ENCODE peak calls at places on chromosomes 16 and 17, in four cellular contexts. One of them, this sample, is unnamed.
A peak's percentile ranks its signal among the peaks of the same experiment; 100 is the strongest.

GRCh38 chr17:15398291-15398690 is 56.9 kb upstream of the TEKT3 start:
- DNase-seq in naive thymus-derived CD4-positive, alpha-beta T cell: no peak
- DNase-seq in PC-9: no peak
- DNase-seq in H1: no peak
- DNase-seq in this sample: peak; percentile 60

GRCh38 chr17:21131090-21131616 is 4.4 kb downstream of the DHRS7B start:
- DNase-seq in naive thymus-derived CD4-positive, alpha-beta T cell: no peak
- DNase-seq in PC-9: no peak
- DNase-seq in H1: no peak
- DNase-seq in this sample: no peak

GRCh38 chr17:17514993-17515920 is 19.1 kb upstream of the RASD1 start:
- DNase-seq in naive thymus-derived CD4-positive, alpha-beta T cell: no peak
- DNase-seq in PC-9: no peak
- DNase-seq in H1: peak; percentile 33
- DNase-seq in this sample: no peak

GRCh38 chr16:27769561-27770222 is 219.7 kb downstream of the KATNIP start:
- DNase-seq in naive thymus-derived CD4-positive, alpha-beta T cell: no peak
- DNase-seq in PC-9: no peak
- DNase-seq in H1: no peak
- DNase-seq in this sample: no peak

GRCh38 chr17:17237026-17237799 is at the start of gene FLCN:
- DNase-seq in naive thymus-derived CD4-positive, alpha-beta T cell: peak; percentile 86
- DNase-seq in PC-9: peak; percentile 61
- DNase-seq in H1: no peak
- DNase-seq in this sample: peak; percentile 89

GRCh38 chr17:66965801-66966528 is 1.5 kb downstream of the CACNG4 start:
- DNase-seq in naive thymus-derived CD4-positive, alpha-beta T cell: no peak
- DNase-seq in PC-9: no peak
- DNase-seq in H1: no peak
- DNase-seq in this sample: no peak

GRCh38 chr16:75064403-75065148 is 52.0 kb downstream of the LDHD start:
- DNase-seq in naive thymus-derived CD4-positive, alpha-beta T cell: no peak
- DNase-seq in PC-9: peak; percentile 91
- DNase-seq in H1: no peak
- DNase-seq in this sample: no peak

GRCh38 chr16:11901091-11901490 is 14.7 kb downstream of the GSPT1 start:
- DNase-seq in naive thymus-derived CD4-positive, alpha-beta T cell: no peak
- DNase-seq in PC-9: no peak
- DNase-seq in H1: no peak
- DNase-seq in this sample: no peak

GRCh38 chr17:35705705-35706104 is 25.7 kb upstream of the RASL10B start:
- DNase-seq in naive thymus-derived CD4-positive, alpha-beta T cell: no peak
- DNase-seq in PC-9: no peak
- DNase-seq in H1: no peak
- DNase-seq in this sample: no peak

GRCh38 chr16:81553814-81554675 is 109.4 kb downstream of the CMIP start:
- DNase-seq in naive thymus-derived CD4-positive, alpha-beta T cell: no peak
- DNase-seq in PC-9: no peak
- DNase-seq in H1: no peak
- DNase-seq in this sample: no peak

GRCh38 chr16:29804455-29805231 is 1.7 kb upstream of the MAZ start:
- DNase-seq in naive thymus-derived CD4-positive, alpha-beta T cell: no peak
- DNase-seq in PC-9: no peak
- DNase-seq in H1: no peak
- DNase-seq in this sample: peak; percentile 70

GRCh38 chr17:2064980-2065785 is 10.3 kb downstream of the HIC1 start:
- DNase-seq in naive thymus-derived CD4-positive, alpha-beta T cell: no peak
- DNase-seq in PC-9: no peak
- DNase-seq in H1: no peak
- DNase-seq in this sample: no peak

GRCh38 chr16:63617047-63617989 is 1504.5 kb downstream of the CDH11 start:
- DNase-seq in naive thymus-derived CD4-positive, alpha-beta T cell: no peak
- DNase-seq in PC-9: no peak
- DNase-seq in H1: no peak
- DNase-seq in this sample: no peak

GRCh38 chr17:40460585-40460975 is 17.3 kb downstream of the IGFBP4 start:
- DNase-seq in naive thymus-derived CD4-positive, alpha-beta T cell: no peak
- DNase-seq in PC-9: no peak
- DNase-seq in H1: no peak
- DNase-seq in this sample: no peak

GRCh38 chr17:71585540-71585939 is 535.3 kb upstream of the SOX9 start:
- DNase-seq in naive thymus-derived CD4-positive, alpha-beta T cell: no peak
- DNase-seq in PC-9: no peak
- DNase-seq in H1: no peak
- DNase-seq in this sample: no peak

GRCh38 chr16:49382916-49383315 is 9.3 kb downstream of the C16orf78 start:
- DNase-seq in naive thymus-derived CD4-positive, alpha-beta T cell: no peak
- DNase-seq in PC-9: no peak
- DNase-seq in H1: no peak
- DNase-seq in this sample: no peak

GRCh38 chr17:82927661-82928601 is 88.1 kb upstream of the ZNF750 start:
- DNase-seq in naive thymus-derived CD4-positive, alpha-beta T cell: no peak
- DNase-seq in PC-9: no peak
- DNase-seq in H1: no peak
- DNase-seq in this sample: no peak

GRCh38 chr16:7268182-7268581 is 64.5 kb upstream of the RBFOX1 start:
- DNase-seq in naive thymus-derived CD4-positive, alpha-beta T cell: no peak
- DNase-seq in PC-9: no peak
- DNase-seq in H1: peak; percentile 41
- DNase-seq in this sample: peak; percentile 60

GRCh38 chr17:39920218-39921210 is 2.1 kb upstream of the GSDMB start:
- DNase-seq in naive thymus-derived CD4-positive, alpha-beta T cell: no peak
- DNase-seq in PC-9: no peak
- DNase-seq in H1: no peak
- DNase-seq in this sample: no peak

GRCh38 chr17:48718781-48719641 is 3.3 kb downstream of the PRAC1 start:
- DNase-seq in naive thymus-derived CD4-positive, alpha-beta T cell: no peak
- DNase-seq in PC-9: no peak
- DNase-seq in H1: no peak
- DNase-seq in this sample: no peak

GRCh38 chr16:25747160-25747758 is 55.5 kb downstream of the HS3ST4 start:
- DNase-seq in naive thymus-derived CD4-positive, alpha-beta T cell: no peak
- DNase-seq in PC-9: no peak
- DNase-seq in H1: no peak
- DNase-seq in this sample: no peak

GRCh38 chr17:383771-384621 is 31.4 kb upstream of the RPH3AL start:
- DNase-seq in naive thymus-derived CD4-positive, alpha-beta T cell: no peak
- DNase-seq in PC-9: no peak
- DNase-seq in H1: no peak
- DNase-seq in this sample: no peak

GRCh38 chr17:7060165-7060890 is 16.4 kb upstream of the SLC16A11 start:
- DNase-seq in naive thymus-derived CD4-positive, alpha-beta T cell: no peak
- DNase-seq in PC-9: peak; percentile 94
- DNase-seq in H1: no peak
- DNase-seq in this sample: no peak

GRCh38 chr17:39090832-39091622 is 60.4 kb downstream of the PLXDC1 start:
- DNase-seq in naive thymus-derived CD4-positive, alpha-beta T cell: no peak
- DNase-seq in PC-9: no peak
- DNase-seq in H1: no peak
- DNase-seq in this sample: no peak

GRCh38 chr17:67244621-67245072 is 349 bp downstream of the HELZ start:
- DNase-seq in naive thymus-derived CD4-positive, alpha-beta T cell: no peak
- DNase-seq in PC-9: no peak
- DNase-seq in H1: no peak
- DNase-seq in this sample: no peak

GRCh38 chr16:66603537-66604375 is 748 bp upstream of the CMTM3 start:
- DNase-seq in naive thymus-derived CD4-positive, alpha-beta T cell: peak; percentile 42
- DNase-seq in PC-9: no peak
- DNase-seq in H1: no peak
- DNase-seq in this sample: no peak

GRCh38 chr17:71530227-71530626 is 590.6 kb upstream of the SOX9 start:
- DNase-seq in naive thymus-derived CD4-positive, alpha-beta T cell: no peak
- DNase-seq in PC-9: no peak
- DNase-seq in H1: no peak
- DNase-seq in this sample: no peak

GRCh38 chr16:78893340-78893739 is 707.2 kb downstream of the MAF start:
- DNase-seq in naive thymus-derived CD4-positive, alpha-beta T cell: no peak
- DNase-seq in PC-9: no peak
- DNase-seq in H1: no peak
- DNase-seq in this sample: no peak

GRCh38 chr17:17778308-17779014 is 58.3 kb downstream of the SREBF1 start:
- DNase-seq in naive thymus-derived CD4-positive, alpha-beta T cell: no peak
- DNase-seq in PC-9: no peak
- DNase-seq in H1: no peak
- DNase-seq in this sample: no peak

GRCh38 chr16:88691924-88692560 is 5.7 kb upstream of the SNAI3 start:
- DNase-seq in naive thymus-derived CD4-positive, alpha-beta T cell: no peak
- DNase-seq in PC-9: no peak
- DNase-seq in H1: no peak
- DNase-seq in this sample: no peak

GRCh38 chr17:8221663-8222379 is 11.4 kb upstream of the AURKB start:
- DNase-seq in naive thymus-derived CD4-positive, alpha-beta T cell: peak; percentile 89
- DNase-seq in PC-9: peak; percentile 72
- DNase-seq in H1: peak; percentile 79
- DNase-seq in this sample: peak; percentile 81

GRCh38 chr17:1201132-1201702 is 21.4 kb upstream of the ABR start:
- DNase-seq in naive thymus-derived CD4-positive, alpha-beta T cell: no peak
- DNase-seq in PC-9: no peak
- DNase-seq in H1: no peak
- DNase-seq in this sample: no peak

GRCh38 chr16:5678371-5678770 is 580.8 kb upstream of the EEF2KMT start:
- DNase-seq in naive thymus-derived CD4-positive, alpha-beta T cell: no peak
- DNase-seq in PC-9: no peak
- DNase-seq in H1: peak; percentile 17
- DNase-seq in this sample: no peak
- H3K27ac ChIP-seq in naive thymus-derived CD4-positive, alpha-beta T cell: no peak overlapping the region
- H3K27ac ChIP-seq in PC-9: no peak overlapping the region
- H3K27ac ChIP-seq in H1: no peak overlapping the region
- H3K27ac ChIP-seq in this sample: no peak overlapping the region

DNA sequence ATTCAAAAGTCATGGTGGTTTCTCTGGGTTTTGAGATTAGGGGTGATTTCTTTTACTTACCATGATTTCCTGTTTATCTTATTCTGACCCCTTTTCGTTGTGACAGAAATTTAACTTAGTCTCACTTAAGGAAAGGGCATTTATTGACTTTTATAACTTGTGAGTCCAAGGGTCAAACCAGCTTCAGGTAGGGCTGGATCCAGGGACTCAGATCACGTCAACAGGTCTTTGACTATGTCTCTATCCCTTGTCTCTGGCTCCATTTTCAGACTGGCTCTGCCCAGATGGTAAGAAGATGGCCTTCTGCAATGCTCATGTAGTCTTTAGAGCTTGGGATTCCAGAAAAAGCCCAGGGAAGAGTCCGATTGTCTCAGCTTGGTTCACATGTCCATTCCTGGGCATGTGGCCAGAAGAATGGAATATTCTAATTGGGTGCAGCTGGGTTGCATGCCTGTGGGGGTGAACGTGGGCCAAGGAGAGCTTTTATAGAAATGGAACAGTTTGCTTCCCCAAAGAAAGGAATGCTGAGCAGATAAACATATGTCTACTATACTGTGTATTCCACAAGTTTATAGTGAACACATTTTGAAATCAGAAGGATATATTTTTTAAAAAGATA is 13.4 kb downstream of the USP43 start:
- DNase-seq in naive thymus-derived CD4-positive, alpha-beta T cell: no peak
- DNase-seq in PC-9: no peak
- DNase-seq in H1: no peak
- DNase-seq in this sample: no peak
- H3K27ac ChIP-seq in naive thymus-derived CD4-positive, alpha-beta T cell: no peak overlapping the region
- H3K27ac ChIP-seq in PC-9: no peak overlapping the region
- H3K27ac ChIP-seq in H1: no peak overlapping the region
- H3K27ac ChIP-seq in this sample: no peak overlapping the region

GRCh38 chr16:2082171-2082982 is 34.6 kb downstream of the TSC2 start:
- DNase-seq in naive thymus-derived CD4-positive, alpha-beta T cell: no peak
- DNase-seq in PC-9: no peak
- DNase-seq in H1: no peak
- DNase-seq in this sample: no peak

GRCh38 chr16:2084688-2085625 is 37.2 kb downstream of the TSC2 start:
- DNase-seq in naive thymus-derived CD4-positive, alpha-beta T cell: no peak
- DNase-seq in PC-9: no peak
- DNase-seq in H1: no peak
- DNase-seq in this sample: no peak

GRCh38 chr16:2083876-2084687 is 36.3 kb downstream of the TSC2 start:
- DNase-seq in naive thymus-derived CD4-positive, alpha-beta T cell: no peak
- DNase-seq in PC-9: no peak
- DNase-seq in H1: no peak
- DNase-seq in this sample: no peak

GRCh38 chr16:2082983-2083364 is 35.2 kb downstream of the TSC2 start:
- DNase-seq in naive thymus-derived CD4-positive, alpha-beta T cell: no peak
- DNase-seq in PC-9: no peak
- DNase-seq in H1: no peak
- DNase-seq in this sample: no peak

DNA sequence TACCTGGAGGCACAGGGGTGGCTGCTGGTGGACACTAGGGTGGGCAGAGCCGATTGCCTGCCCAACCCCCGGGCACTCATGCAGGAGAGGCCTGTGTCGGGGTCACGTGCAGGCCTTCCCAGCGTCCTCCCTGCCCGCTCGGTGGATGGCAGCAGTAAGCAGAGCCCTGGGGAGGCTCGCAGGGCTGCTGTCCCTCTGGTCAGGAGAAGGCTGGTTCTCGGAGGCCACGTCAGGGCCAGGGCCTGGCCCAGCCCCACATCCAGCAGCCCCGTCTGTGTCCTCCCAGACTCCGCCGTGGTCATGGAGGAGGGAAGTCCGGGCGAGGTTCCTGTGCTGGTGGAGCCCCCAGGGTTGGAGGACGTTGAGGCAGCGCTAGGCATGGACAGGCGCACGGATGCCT is 35.6 kb downstream of the TSC2 start:
- DNase-seq in naive thymus-derived CD4-positive, alpha-beta T cell: no peak
- DNase-seq in PC-9: no peak
- DNase-seq in H1: no peak
- DNase-seq in this sample: no peak
- H3K27ac ChIP-seq in naive thymus-derived CD4-positive, alpha-beta T cell: no peak overlapping the region
- H3K27ac ChIP-seq in PC-9: no peak overlapping the region
- H3K27ac ChIP-seq in H1: no peak overlapping the region
- H3K27ac ChIP-seq in this sample: no peak overlapping the region

GRCh38 chr17:50272246-50272645 is 2.0 kb upstream of the TMEM92 start:
- DNase-seq in naive thymus-derived CD4-positive, alpha-beta T cell: no peak
- DNase-seq in PC-9: no peak
- DNase-seq in H1: no peak
- DNase-seq in this sample: no peak

GRCh38 chr17:50272711-50273653 is 1.3 kb upstream of the TMEM92 start:
- DNase-seq in naive thymus-derived CD4-positive, alpha-beta T cell: peak; percentile 60
- DNase-seq in PC-9: no peak
- DNase-seq in H1: no peak
- DNase-seq in this sample: no peak

GRCh38 chr17:50274142-50274944 is at the start of gene TMEM92:
- DNase-seq in naive thymus-derived CD4-positive, alpha-beta T cell: no peak
- DNase-seq in PC-9: peak; percentile 71
- DNase-seq in H1: peak; percentile 69
- DNase-seq in this sample: no peak

GRCh38 chr17:50274945-50275221 is 617 bp downstream of the TMEM92 start:
- DNase-seq in naive thymus-derived CD4-positive, alpha-beta T cell: no peak
- DNase-seq in PC-9: no peak
- DNase-seq in H1: no peak
- DNase-seq in this sample: no peak

DNA sequence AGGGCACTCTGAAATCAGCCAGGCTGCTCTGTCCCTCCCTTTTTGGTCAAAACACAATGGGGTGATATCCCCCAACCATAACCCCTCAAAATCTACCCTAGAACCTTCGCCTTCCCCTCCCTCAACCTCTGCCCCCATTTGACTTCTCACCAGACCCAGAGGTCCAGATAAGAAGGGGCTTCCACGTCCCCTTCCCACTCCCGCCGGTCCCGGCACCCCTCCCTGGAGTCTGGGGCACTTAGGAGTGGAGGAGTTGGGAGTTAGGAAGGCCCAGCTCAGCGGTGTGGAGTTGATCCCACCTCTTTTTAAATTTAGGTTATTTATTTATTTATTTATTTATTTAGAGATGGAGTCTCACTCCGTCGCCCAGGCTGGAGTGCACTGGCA is 619 bp upstream of the TMEM92 start:
- DNase-seq in naive thymus-derived CD4-positive, alpha-beta T cell: no peak
- DNase-seq in PC-9: no peak
- DNase-seq in H1: no peak
- DNase-seq in this sample: no peak
- H3K27ac ChIP-seq in naive thymus-derived CD4-positive, alpha-beta T cell: no peak overlapping the region
- H3K27ac ChIP-seq in PC-9: no peak overlapping the region
- H3K27ac ChIP-seq in H1: no peak overlapping the region
- H3K27ac ChIP-seq in this sample: no peak overlapping the region

This sample was measured in gastrocnemius medialis.